ENCODE peak calls at places on chromosomes 7 and 10, in nine cellular contexts. V is C1 segment of cervical spinal cord, W is IMR-90, A is dorsolateral prefrontal cortex, O is tibial artery, N is EL, J is GM20000, F is cardiac fibroblast, Z is cardiac muscle cell. B is an unnamed sample.

GRCh38 chr7:156493942-156494341 is 146.6 kb upstream of the RNF32 start:
- DNase-seq in Z (no peak), N (no peak), F (no peak), W (peak; percentile 77), J (no peak), O (no peak), V (no peak), A (no peak), B (no peak)

GRCh38 chr7:141320287-141320686 is 230.9 kb upstream of the AGK start:
- DNase-seq in F (peak; percentile 44), N (no peak), V (no peak), J (no peak), A (no peak), O (no peak), W (no peak), Z (no peak), B (no peak)

GRCh38 chr7:101740981-101741725 is 76.3 kb upstream of the CUX1 start:
- DNase-seq in O (no peak), J (peak; percentile 78), W (no peak), V (no peak), N (no peak), Z (peak; percentile 53), A (no peak), F (no peak), B (no peak)

GRCh38 chr7:98329974-98330373 is 48.5 kb downstream of the BRI3 start:
- DNase-seq in Z (peak; percentile 77), J (no peak), A (no peak), N (no peak), O (no peak), W (peak; percentile 72), V (no peak), F (peak; percentile 78), B (no peak)

GRCh38 chr10:35336921-35337741 is 822 bp downstream of the CCNY start:
- DNase-seq in N (peak; percentile 44), F (peak; percentile 29), J (peak; percentile 64), O (peak; percentile 68), W (no peak), Z (peak; percentile 38), V (peak; percentile 35), A (peak; percentile 49), B (no peak)

GRCh38 chr7:34928052-34928451 is 109.2 kb downstream of the DPY19L1 start:
- DNase-seq in W (no peak), Z (peak; percentile 40), O (no peak), N (peak; percentile 44), V (peak; percentile 3), J (no peak), A (peak; percentile 77), F (peak; percentile 34), B (no peak)

GRCh38 chr7:51082096-51082840 is 234.3 kb downstream of the COBL start:
- DNase-seq in V (no peak), A (no peak), J (no peak), O (no peak), Z (no peak), W (no peak), N (no peak), F (no peak), B (no peak)

GRCh38 chr7:95396136-95397032 is at the start of gene PON3:
- DNase-seq in J (peak; percentile 26), V (no peak), O (no peak), F (peak; percentile 10), W (no peak), A (no peak), N (peak; percentile 9), Z (peak; percentile 40), B (no peak)

GRCh38 chr7:141362580-141363435 is 188.4 kb upstream of the AGK start:
- DNase-seq in W (peak; percentile 29), F (peak; percentile 78), A (no peak), N (peak; percentile 96), V (no peak), J (no peak), O (no peak), Z (peak; percentile 81), B (peak; percentile 55)

GRCh38 chr7:13990319-13990983 is 985 bp upstream of the ETV1 start:
- DNase-seq in O (peak; percentile 72), N (peak; percentile 38), J (peak; percentile 18), A (no peak), Z (peak; percentile 66), F (peak; percentile 59), V (peak; percentile 63), W (peak; percentile 37), B (no peak)

GRCh38 chr7:22832422-22832821 is 9.8 kb upstream of the TOMM7 start:
- DNase-seq in J (no peak), W (peak; percentile 71), N (no peak), V (no peak), O (no peak), A (no peak), F (no peak), Z (no peak), B (no peak)

GRCh38 chr7:45663167-45663921 is 89.2 kb downstream of the ADCY1 start:
- DNase-seq in N (peak; percentile 35), O (peak; percentile 58), V (no peak), F (peak; percentile 43), W (peak; percentile 12), Z (peak; percentile 33), J (peak; percentile 24), A (no peak), B (no peak)

GRCh38 chr10:5242585-5242984 is 45.9 kb downstream of the AKR1C4 start:
- DNase-seq in F (no peak), N (no peak), J (no peak), A (no peak), V (no peak), Z (no peak), W (no peak), O (no peak), B (no peak)

GRCh38 chr7:107605223-107605815 is 25.3 kb downstream of the BCAP29 start:
- DNase-seq in N (no peak), F (no peak), J (no peak), W (no peak), A (no peak), O (no peak), Z (no peak), V (no peak), B (no peak)

GRCh38 chr7:24441331-24442059 is 131.8 kb upstream of the PALS2 start:
- DNase-seq in A (no peak), W (no peak), J (peak; percentile 35), V (no peak), Z (no peak), N (no peak), O (no peak), F (no peak), B (no peak)

GRCh38 chr7:31133497-31133896 is 81.4 kb downstream of the ADCYAP1R1 start:
- DNase-seq in W (no peak), J (no peak), V (no peak), N (no peak), A (no peak), O (no peak), F (no peak), Z (peak; percentile 4), B (no peak)

GRCh38 chr10:133274751-133275682 is 1.7 kb downstream of the ADAM8 start:
- DNase-seq in F (no peak), A (no peak), N (no peak), J (peak; percentile 93), V (no peak), Z (no peak), W (no peak), O (no peak), B (no peak)

GRCh38 chr10:9289811-9290210 is 1235.3 kb downstream of the GATA3 start:
- DNase-seq in N (peak; percentile 3), F (no peak), V (no peak), W (no peak), A (no peak), J (no peak), O (no peak), Z (no peak), B (peak; percentile 2)

GRCh38 chr7:155883491-155884224 is 71.4 kb upstream of the SHH start:
- DNase-seq in V (no peak), Z (no peak), N (no peak), A (no peak), J (no peak), F (no peak), O (no peak), W (no peak), B (no peak)

GRCh38 chr10:132721725-132722124 is 64.2 kb downstream of the NKX6-2 start:
- DNase-seq in J (no peak), V (no peak), Z (no peak), F (no peak), O (no peak), N (peak; percentile 23), A (no peak), W (peak; percentile 49), B (no peak)

GRCh38 chr7:725223-726005 is 1.1 kb upstream of the DNAAF5 start:
- DNase-seq in J (no peak), O (no peak), W (peak; percentile 86), N (peak; percentile 46), A (no peak), V (no peak), Z (peak; percentile 67), F (peak; percentile 48), B (no peak)

GRCh38 chr10:127150136-127150535 is 46.3 kb downstream of the INSYN2A start:
- DNase-seq in N (peak; percentile 81), F (peak; percentile 73), V (no peak), O (no peak), J (no peak), Z (peak; percentile 22), A (no peak), W (peak; percentile 75), B (no peak)

GRCh38 chr10:35347088-35347487 is 10.8 kb downstream of the CCNY start:
- DNase-seq in F (no peak), V (no peak), W (no peak), N (no peak), A (no peak), J (no peak), O (no peak), Z (no peak), B (no peak)

GRCh38 chr10:113199459-113199858 is 249.4 kb downstream of the TCF7L2 start:
- DNase-seq in V (no peak), O (no peak), N (peak; percentile 79), W (peak; percentile 75), Z (no peak), F (peak; percentile 58), J (no peak), A (no peak), B (peak; percentile 4)

GRCh38 chr10:95196053-95196452 is 2.0 kb downstream of the ACSM6 start:
- DNase-seq in N (no peak), V (no peak), F (no peak), O (no peak), Z (no peak), A (peak; percentile 53), J (no peak), W (peak; percentile 12), B (no peak)

GRCh38 chr10:94314913-94315545 is 47.7 kb downstream of the NOC3L start:
- DNase-seq in N (no peak), V (no peak), W (peak; percentile 43), Z (peak; percentile 47), A (no peak), O (no peak), F (peak; percentile 39), J (no peak), B (peak; percentile 62)

GRCh38 chr10:126058104-126058503 is 161.7 kb downstream of the FANK1 start:
- DNase-seq in O (no peak), V (no peak), N (no peak), Z (no peak), A (no peak), J (no peak), W (no peak), F (no peak), B (no peak)

GRCh38 chr10:33277135-33277536 is 57.3 kb downstream of the NRP1 start:
- DNase-seq in W (peak; percentile 47), V (no peak), O (peak; percentile 75), J (no peak), F (peak; percentile 71), Z (no peak), N (peak; percentile 82), A (no peak), B (no peak)

GRCh38 chr10:71080381-71081228 is 131.8 kb upstream of the UNC5B start:
- DNase-seq in V (no peak), W (no peak), J (no peak), N (no peak), A (no peak), O (peak; percentile 55), F (no peak), Z (no peak), B (no peak)

GRCh38 chr7:128947854-128948253 is 10.1 kb downstream of the IRF5 start:
- DNase-seq in W (peak; percentile 3), Z (no peak), N (peak; percentile 33), F (peak; percentile 7), O (no peak), J (no peak), V (no peak), A (no peak), B (no peak)

GRCh38 chr10:520402-520787 is 169.1 kb downstream of the DIP2C start:
- DNase-seq in W (peak; percentile 27), A (no peak), J (no peak), O (peak; percentile 48), Z (peak; percentile 49), N (peak; percentile 28), V (no peak), F (no peak), B (peak; percentile 31)